ENCODE peak calls at places on chromosome 1, in five cellular contexts. R is GM03348; Z is stimulated activated CD8-positive, alpha-beta memory T cell treated with anti-CD3 and anti-CD28 coated beads, Interleukin-4, amount 100 ng/mL, for 24 hours; L is NCI-H1930; P is skeletal muscle cell. X is an unnamed sample.

GRCh38 chr1:30534551-30534940 is 188.8 kb downstream of the MATN1 start:
- DNase-seq in R (no peak), Z (no peak), L (no peak), P (no peak), X (no peak)

GRCh38 chr1:28718601-28719331 is 18.0 kb upstream of the YTHDF2 start:
- DNase-seq in R (peak; percentile 62), Z (no peak), L (no peak), P (no peak), X (no peak)

GRCh38 chr1:4447778-4448360 is 206.5 kb upstream of the AJAP1 start:
- DNase-seq in R (no peak), Z (no peak), L (no peak), P (no peak), X (no peak)

GRCh38 chr1:244022301-244022700 is 28.8 kb upstream of the ZBTB18 start:
- DNase-seq in R (peak; percentile 33), Z (no peak), L (no peak), P (peak; percentile 20), X (no peak)

GRCh38 chr1:47894718-47895393 is 102.3 kb downstream of the TRABD2B start:
- DNase-seq in R (no peak), Z (no peak), L (no peak), P (no peak), X (peak; percentile 14)

GRCh38 chr1:118486213-118486612 is 301.2 kb upstream of the SPAG17 start:
- DNase-seq in R (no peak), Z (no peak), L (no peak), P (no peak), X (no peak)

GRCh38 chr1:162632234-162632666 is at the start of gene DDR2:
- DNase-seq in R (peak; percentile 82), Z (no peak), L (no peak), P (peak; percentile 89), X (peak; percentile 72)

GRCh38 chr1:206703647-206704046 is 18.9 kb downstream of the MAPKAPK2 start:
- DNase-seq in R (no peak), Z (peak; percentile 49), L (no peak), P (no peak), X (no peak)

GRCh38 chr1:233075045-233075444 is 124.6 kb downstream of the NTPCR start:
- DNase-seq in R (peak; percentile 57), Z (no peak), L (no peak), P (peak; percentile 76), X (peak; percentile 7)

GRCh38 chr1:32112800-32113375 is 5.0 kb downstream of the KPNA6 start:
- DNase-seq in R (no peak), Z (no peak), L (no peak), P (no peak), X (no peak)

GRCh38 chr1:20211511-20211931 is 25.2 kb upstream of the PLA2G2C start:
- DNase-seq in R (peak; percentile 45), Z (no peak), L (no peak), P (no peak), X (no peak)

GRCh38 chr1:35288761-35289160 is 20.3 kb downstream of the ZMYM4 start:
- DNase-seq in R (peak; percentile 39), Z (no peak), L (no peak), P (no peak), X (peak; percentile 40)

GRCh38 chr1:9746211-9746610 is 77.6 kb downstream of the CLSTN1 start:
- DNase-seq in R (peak; percentile 35), Z (no peak), L (no peak), P (no peak), X (no peak)

GRCh38 chr1:226698659-226699058 is 40.4 kb downstream of the ITPKB start:
- DNase-seq in R (no peak), Z (no peak), L (no peak), P (no peak), X (no peak)

GRCh38 chr1:213499444-213499843 is 448.4 kb downstream of the RPS6KC1 start:
- DNase-seq in R (no peak), Z (no peak), L (no peak), P (no peak), X (no peak)

GRCh38 chr1:160519542-160520435 is 3.3 kb downstream of the SLAMF6 start:
- DNase-seq in R (no peak), Z (no peak), L (no peak), P (no peak), X (no peak)

GRCh38 chr1:25809283-25809926 is 9.4 kb downstream of the SELENON start:
- DNase-seq in R (no peak), Z (no peak), L (no peak), P (no peak), X (no peak)

GRCh38 chr1:211918665-211919414 is 88.3 kb upstream of the LPGAT1 start:
- DNase-seq in R (no peak), Z (no peak), L (no peak), P (no peak), X (no peak)

GRCh38 chr1:998051-998821 is 1.7 kb downstream of the HES4 start:
- DNase-seq in R (no peak), Z (no peak), L (no peak), P (no peak), X (no peak)

GRCh38 chr1:215040190-215040589 is 42.3 kb upstream of the KCNK2 start:
- DNase-seq in R (no peak), Z (no peak), L (no peak), P (no peak), X (peak; percentile 28)

GRCh38 chr1:65213271-65213905 is 65.4 kb downstream of the AK4 start:
- DNase-seq in R (no peak), Z (no peak), L (no peak), P (no peak), X (no peak)

GRCh38 chr1:115476616-115477015 is 138.6 kb upstream of the NGF start:
- DNase-seq in R (peak; percentile 36), Z (no peak), L (no peak), P (no peak), X (no peak)

GRCh38 chr1:89489037-89489729 is 35.4 kb upstream of the LRRC8B start:
- DNase-seq in R (no peak), Z (no peak), L (no peak), P (peak; percentile 20), X (no peak)

GRCh38 chr1:34049477-34049876 is 115.6 kb downstream of the CSMD2 start:
- DNase-seq in R (no peak), Z (no peak), L (no peak), P (no peak), X (no peak)

GRCh38 chr1:15953791-15954201 is 22.1 kb downstream of the ZBTB17 start:
- DNase-seq in R (no peak), Z (no peak), L (no peak), P (no peak), X (no peak)

GRCh38 chr1:3827813-3828307 is 29.2 kb downstream of the CEP104 start:
- DNase-seq in R (no peak), Z (no peak), L (no peak), P (peak; percentile 13), X (no peak)

GRCh38 chr1:3898994-3899775 is 887 bp downstream of the C1orf174 start:
- DNase-seq in R (no peak), Z (no peak), L (no peak), P (no peak), X (no peak)

GRCh38 chr1:82492168-82492567 is 691.4 kb downstream of the ADGRL2 start:
- DNase-seq in R (no peak), Z (no peak), L (no peak), P (no peak), X (no peak)

GRCh38 chr1:243503155-243503554 is 247.3 kb downstream of the SDCCAG8 start:
- DNase-seq in R (no peak), Z (no peak), L (no peak), P (no peak), X (no peak)

GRCh38 chr1:172895050-172895460 is 155.7 kb downstream of the TNFSF18 start:
- DNase-seq in R (no peak), Z (no peak), L (no peak), P (no peak), X (peak; percentile 35)

GRCh38 chr1:188735567-188735966 is 1742.1 kb downstream of the BRINP3 start:
- DNase-seq in R (no peak), Z (no peak), L (no peak), P (no peak), X (no peak)

GRCh38 chr1:2385606-2386280 is 5.6 kb downstream of the MORN1 start:
- DNase-seq in R (no peak), Z (no peak), L (no peak), P (no peak), X (no peak)

GRCh38 chr1:86156571-86157455 is at the start of gene COL24A1:
- DNase-seq in R (peak; percentile 65), Z (no peak), L (no peak), P (peak; percentile 52), X (no peak)

GRCh38 chr1:63906053-63906704 is 132.4 kb downstream of the ROR1 start:
- DNase-seq in R (no peak), Z (no peak), L (no peak), P (no peak), X (no peak)

GRCh38 chr1:48552420-48552819 is 80.4 kb upstream of the SPATA6 start:
- DNase-seq in R (no peak), Z (no peak), L (no peak), P (no peak), X (no peak)

GRCh38 chr1:97996880-97997279 is 76.0 kb upstream of the DPYD start:
- DNase-seq in R (no peak), Z (no peak), L (no peak), P (no peak), X (no peak)

GRCh38 chr1:175191654-175192053 is 922 bp downstream of the KIAA0040 start:
- DNase-seq in R (peak; percentile 19), Z (no peak), L (no peak), P (no peak), X (no peak)

GRCh38 chr1:40030528-40031135 is 9.9 kb upstream of the CAP1 start:
- DNase-seq in R (no peak), Z (no peak), L (no peak), P (no peak), X (no peak)